ENCODE peak calls at places on chromosomes 5 and 9, in six cellular contexts. One of them, this sample, is unnamed.

GRCh38 chr5:176876506-176877431 is 22.4 kb downstream of the HK3 start:
- DNase-seq in NCI-H1092 treated with DMSO at 0.1 percent for 48 hours: no peak
- DNase-seq in putamen: no peak
- DNase-seq in NCI-H1105 treated with DMSO at 0.1 percent for 48 hours: no peak
- DNase-seq in hippocampal formation: no peak
- DNase-seq in stimulated activated CD8-positive, alpha-beta memory T cell treated with anti-CD3 and anti-CD28 coated beads, Interleukin-2, amount 100 ng/mL, for 48 hours: no peak
- DNase-seq in this sample: no peak

GRCh38 chr5:140806834-140807775 is at the start of gene PCDHA4:
- DNase-seq in NCI-H1092 treated with DMSO at 0.1 percent for 48 hours: peak; percentile 69
- DNase-seq in putamen: no peak
- DNase-seq in stimulated activated CD8-positive, alpha-beta memory T cell treated with anti-CD3 and anti-CD28 coated beads, Interleukin-2, amount 100 ng/mL, for 48 hours: no peak
- DNase-seq in hippocampal formation: peak; percentile 38
- DNase-seq in NCI-H1105 treated with DMSO at 0.1 percent for 48 hours: no peak
- DNase-seq in this sample: no peak

GRCh38 chr9:136403538-136403914 is 3.6 kb upstream of the SNAPC4 start:
- DNase-seq in stimulated activated CD8-positive, alpha-beta memory T cell treated with anti-CD3 and anti-CD28 coated beads, Interleukin-2, amount 100 ng/mL, for 48 hours: peak; percentile 57
- DNase-seq in hippocampal formation: no peak
- DNase-seq in putamen: no peak
- DNase-seq in NCI-H1092 treated with DMSO at 0.1 percent for 48 hours: no peak
- DNase-seq in NCI-H1105 treated with DMSO at 0.1 percent for 48 hours: no peak
- DNase-seq in this sample: no peak

GRCh38 chr5:173564106-173564505 is 52.3 kb downstream of the BOD1 start:
- DNase-seq in stimulated activated CD8-positive, alpha-beta memory T cell treated with anti-CD3 and anti-CD28 coated beads, Interleukin-2, amount 100 ng/mL, for 48 hours: no peak
- DNase-seq in putamen: no peak
- DNase-seq in NCI-H1092 treated with DMSO at 0.1 percent for 48 hours: no peak
- DNase-seq in NCI-H1105 treated with DMSO at 0.1 percent for 48 hours: no peak
- DNase-seq in hippocampal formation: no peak
- DNase-seq in this sample: no peak

GRCh38 chr9:24844217-24844616 is 298.5 kb upstream of the IZUMO3 start:
- DNase-seq in putamen: no peak
- DNase-seq in NCI-H1105 treated with DMSO at 0.1 percent for 48 hours: no peak
- DNase-seq in stimulated activated CD8-positive, alpha-beta memory T cell treated with anti-CD3 and anti-CD28 coated beads, Interleukin-2, amount 100 ng/mL, for 48 hours: no peak
- DNase-seq in NCI-H1092 treated with DMSO at 0.1 percent for 48 hours: no peak
- DNase-seq in hippocampal formation: no peak
- DNase-seq in this sample: no peak

GRCh38 chr5:42666821-42667325 is 89.7 kb upstream of the CCDC152 start:
- DNase-seq in stimulated activated CD8-positive, alpha-beta memory T cell treated with anti-CD3 and anti-CD28 coated beads, Interleukin-2, amount 100 ng/mL, for 48 hours: no peak
- DNase-seq in NCI-H1105 treated with DMSO at 0.1 percent for 48 hours: peak; percentile 11
- DNase-seq in NCI-H1092 treated with DMSO at 0.1 percent for 48 hours: no peak
- DNase-seq in hippocampal formation: no peak
- DNase-seq in putamen: no peak
- DNase-seq in this sample: no peak

GRCh38 chr5:34499001-34499734 is 157.0 kb upstream of the RAI14 start:
- DNase-seq in NCI-H1092 treated with DMSO at 0.1 percent for 48 hours: no peak
- DNase-seq in NCI-H1105 treated with DMSO at 0.1 percent for 48 hours: no peak
- DNase-seq in stimulated activated CD8-positive, alpha-beta memory T cell treated with anti-CD3 and anti-CD28 coated beads, Interleukin-2, amount 100 ng/mL, for 48 hours: no peak
- DNase-seq in hippocampal formation: no peak
- DNase-seq in putamen: no peak
- DNase-seq in this sample: no peak

GRCh38 chr5:152622628-152623027 is 217.5 kb upstream of the NMUR2 start:
- DNase-seq in hippocampal formation: no peak
- DNase-seq in stimulated activated CD8-positive, alpha-beta memory T cell treated with anti-CD3 and anti-CD28 coated beads, Interleukin-2, amount 100 ng/mL, for 48 hours: no peak
- DNase-seq in putamen: peak; percentile 8
- DNase-seq in NCI-H1092 treated with DMSO at 0.1 percent for 48 hours: no peak
- DNase-seq in NCI-H1105 treated with DMSO at 0.1 percent for 48 hours: no peak
- DNase-seq in this sample: no peak

GRCh38 chr5:79990205-79990597 is 861 bp downstream of the MTX3 start:
- DNase-seq in stimulated activated CD8-positive, alpha-beta memory T cell treated with anti-CD3 and anti-CD28 coated beads, Interleukin-2, amount 100 ng/mL, for 48 hours: no peak
- DNase-seq in NCI-H1105 treated with DMSO at 0.1 percent for 48 hours: no peak
- DNase-seq in hippocampal formation: no peak
- DNase-seq in NCI-H1092 treated with DMSO at 0.1 percent for 48 hours: no peak
- DNase-seq in putamen: no peak
- DNase-seq in this sample: no peak

GRCh38 chr9:136095495-136096058 is 488 bp upstream of the NACC2 start:
- DNase-seq in putamen: no peak
- DNase-seq in stimulated activated CD8-positive, alpha-beta memory T cell treated with anti-CD3 and anti-CD28 coated beads, Interleukin-2, amount 100 ng/mL, for 48 hours: no peak
- DNase-seq in NCI-H1105 treated with DMSO at 0.1 percent for 48 hours: no peak
- DNase-seq in NCI-H1092 treated with DMSO at 0.1 percent for 48 hours: no peak
- DNase-seq in hippocampal formation: no peak
- DNase-seq in this sample: peak; percentile 50

GRCh38 chr9:114031948-114032688 is 46.0 kb downstream of the AMBP start:
- DNase-seq in NCI-H1105 treated with DMSO at 0.1 percent for 48 hours: no peak
- DNase-seq in hippocampal formation: no peak
- DNase-seq in NCI-H1092 treated with DMSO at 0.1 percent for 48 hours: no peak
- DNase-seq in putamen: no peak
- DNase-seq in stimulated activated CD8-positive, alpha-beta memory T cell treated with anti-CD3 and anti-CD28 coated beads, Interleukin-2, amount 100 ng/mL, for 48 hours: no peak
- DNase-seq in this sample: no peak

GRCh38 chr5:135398160-135398854 is 724 bp downstream of the MACROH2A1 start:
- DNase-seq in putamen: no peak
- DNase-seq in stimulated activated CD8-positive, alpha-beta memory T cell treated with anti-CD3 and anti-CD28 coated beads, Interleukin-2, amount 100 ng/mL, for 48 hours: no peak
- DNase-seq in hippocampal formation: no peak
- DNase-seq in NCI-H1105 treated with DMSO at 0.1 percent for 48 hours: peak; percentile 18
- DNase-seq in NCI-H1092 treated with DMSO at 0.1 percent for 48 hours: peak; percentile 27
- DNase-seq in this sample: peak; percentile 83

GRCh38 chr9:23123048-23123632 is 676.5 kb downstream of the DMRTA1 start:
- DNase-seq in hippocampal formation: no peak
- DNase-seq in stimulated activated CD8-positive, alpha-beta memory T cell treated with anti-CD3 and anti-CD28 coated beads, Interleukin-2, amount 100 ng/mL, for 48 hours: no peak
- DNase-seq in NCI-H1105 treated with DMSO at 0.1 percent for 48 hours: peak; percentile 27
- DNase-seq in NCI-H1092 treated with DMSO at 0.1 percent for 48 hours: peak; percentile 7
- DNase-seq in putamen: peak; percentile 12
- DNase-seq in this sample: peak; percentile 0

GRCh38 chr5:177495243-177496060 is 2.0 kb downstream of the PDLIM7 start:
- DNase-seq in putamen: no peak
- DNase-seq in NCI-H1092 treated with DMSO at 0.1 percent for 48 hours: no peak
- DNase-seq in NCI-H1105 treated with DMSO at 0.1 percent for 48 hours: no peak
- DNase-seq in stimulated activated CD8-positive, alpha-beta memory T cell treated with anti-CD3 and anti-CD28 coated beads, Interleukin-2, amount 100 ng/mL, for 48 hours: no peak
- DNase-seq in hippocampal formation: no peak
- DNase-seq in this sample: no peak

GRCh38 chr5:62593331-62593730 is 14.7 kb downstream of the LRRC70 start:
- DNase-seq in NCI-H1092 treated with DMSO at 0.1 percent for 48 hours: no peak
- DNase-seq in hippocampal formation: no peak
- DNase-seq in stimulated activated CD8-positive, alpha-beta memory T cell treated with anti-CD3 and anti-CD28 coated beads, Interleukin-2, amount 100 ng/mL, for 48 hours: no peak
- DNase-seq in NCI-H1105 treated with DMSO at 0.1 percent for 48 hours: no peak
- DNase-seq in putamen: no peak
- DNase-seq in this sample: no peak

GRCh38 chr9:133775951-133776905 is 38.1 kb upstream of the SARDH start:
- DNase-seq in stimulated activated CD8-positive, alpha-beta memory T cell treated with anti-CD3 and anti-CD28 coated beads, Interleukin-2, amount 100 ng/mL, for 48 hours: no peak
- DNase-seq in putamen: no peak
- DNase-seq in NCI-H1105 treated with DMSO at 0.1 percent for 48 hours: no peak
- DNase-seq in NCI-H1092 treated with DMSO at 0.1 percent for 48 hours: no peak
- DNase-seq in hippocampal formation: no peak
- DNase-seq in this sample: no peak

GRCh38 chr5:124156408-124157027 is 589.9 kb downstream of the ZNF608 start:
- DNase-seq in hippocampal formation: no peak
- DNase-seq in NCI-H1105 treated with DMSO at 0.1 percent for 48 hours: peak; percentile 8
- DNase-seq in putamen: no peak
- DNase-seq in NCI-H1092 treated with DMSO at 0.1 percent for 48 hours: no peak
- DNase-seq in stimulated activated CD8-positive, alpha-beta memory T cell treated with anti-CD3 and anti-CD28 coated beads, Interleukin-2, amount 100 ng/mL, for 48 hours: no peak
- DNase-seq in this sample: no peak

GRCh38 chr5:173855162-173855994 is 32.8 kb upstream of the CPEB4 start:
- DNase-seq in NCI-H1105 treated with DMSO at 0.1 percent for 48 hours: no peak
- DNase-seq in putamen: no peak
- DNase-seq in hippocampal formation: no peak
- DNase-seq in stimulated activated CD8-positive, alpha-beta memory T cell treated with anti-CD3 and anti-CD28 coated beads, Interleukin-2, amount 100 ng/mL, for 48 hours: no peak
- DNase-seq in NCI-H1092 treated with DMSO at 0.1 percent for 48 hours: no peak
- DNase-seq in this sample: no peak

GRCh38 chr9:211036-211435 is 3.6 kb upstream of the DOCK8 start:
- DNase-seq in hippocampal formation: no peak
- DNase-seq in putamen: no peak
- DNase-seq in NCI-H1092 treated with DMSO at 0.1 percent for 48 hours: no peak
- DNase-seq in stimulated activated CD8-positive, alpha-beta memory T cell treated with anti-CD3 and anti-CD28 coated beads, Interleukin-2, amount 100 ng/mL, for 48 hours: no peak
- DNase-seq in NCI-H1105 treated with DMSO at 0.1 percent for 48 hours: no peak
- DNase-seq in this sample: no peak

GRCh38 chr9:79166005-79166404 is 405.8 kb upstream of the TLE4 start:
- DNase-seq in hippocampal formation: no peak
- DNase-seq in putamen: no peak
- DNase-seq in NCI-H1105 treated with DMSO at 0.1 percent for 48 hours: no peak
- DNase-seq in stimulated activated CD8-positive, alpha-beta memory T cell treated with anti-CD3 and anti-CD28 coated beads, Interleukin-2, amount 100 ng/mL, for 48 hours: no peak
- DNase-seq in NCI-H1092 treated with DMSO at 0.1 percent for 48 hours: no peak
- DNase-seq in this sample: peak; percentile 3

GRCh38 chr5:56757077-56757476 is 58.3 kb upstream of the MAP3K1 start:
- DNase-seq in putamen: no peak
- DNase-seq in NCI-H1105 treated with DMSO at 0.1 percent for 48 hours: no peak
- DNase-seq in hippocampal formation: no peak
- DNase-seq in NCI-H1092 treated with DMSO at 0.1 percent for 48 hours: no peak
- DNase-seq in stimulated activated CD8-positive, alpha-beta memory T cell treated with anti-CD3 and anti-CD28 coated beads, Interleukin-2, amount 100 ng/mL, for 48 hours: no peak
- DNase-seq in this sample: no peak

GRCh38 chr5:85000671-85001070 is 616.0 kb upstream of the EDIL3 start:
- DNase-seq in stimulated activated CD8-positive, alpha-beta memory T cell treated with anti-CD3 and anti-CD28 coated beads, Interleukin-2, amount 100 ng/mL, for 48 hours: no peak
- DNase-seq in NCI-H1092 treated with DMSO at 0.1 percent for 48 hours: no peak
- DNase-seq in NCI-H1105 treated with DMSO at 0.1 percent for 48 hours: no peak
- DNase-seq in hippocampal formation: no peak
- DNase-seq in putamen: no peak
- DNase-seq in this sample: no peak

GRCh38 chr9:68802525-68803015 is 97.5 kb downstream of the PIP5K1B start:
- DNase-seq in putamen: no peak
- DNase-seq in NCI-H1105 treated with DMSO at 0.1 percent for 48 hours: no peak
- DNase-seq in stimulated activated CD8-positive, alpha-beta memory T cell treated with anti-CD3 and anti-CD28 coated beads, Interleukin-2, amount 100 ng/mL, for 48 hours: peak; percentile 17
- DNase-seq in NCI-H1092 treated with DMSO at 0.1 percent for 48 hours: no peak
- DNase-seq in hippocampal formation: no peak
- DNase-seq in this sample: peak; percentile 56

GRCh38 chr5:175743676-175744210 is 85.9 kb downstream of the HRH2 start:
- DNase-seq in NCI-H1105 treated with DMSO at 0.1 percent for 48 hours: no peak
- DNase-seq in putamen: no peak
- DNase-seq in hippocampal formation: no peak
- DNase-seq in NCI-H1092 treated with DMSO at 0.1 percent for 48 hours: no peak
- DNase-seq in stimulated activated CD8-positive, alpha-beta memory T cell treated with anti-CD3 and anti-CD28 coated beads, Interleukin-2, amount 100 ng/mL, for 48 hours: no peak
- DNase-seq in this sample: no peak

GRCh38 chr5:172148381-172148780 is 39.6 kb downstream of the STK10 start:
- DNase-seq in NCI-H1092 treated with DMSO at 0.1 percent for 48 hours: no peak
- DNase-seq in stimulated activated CD8-positive, alpha-beta memory T cell treated with anti-CD3 and anti-CD28 coated beads, Interleukin-2, amount 100 ng/mL, for 48 hours: no peak
- DNase-seq in hippocampal formation: no peak
- DNase-seq in NCI-H1105 treated with DMSO at 0.1 percent for 48 hours: no peak
- DNase-seq in putamen: no peak
- DNase-seq in this sample: no peak

GRCh38 chr5:35061216-35061615 is 13.5 kb upstream of the AGXT2 start:
- DNase-seq in NCI-H1105 treated with DMSO at 0.1 percent for 48 hours: no peak
- DNase-seq in stimulated activated CD8-positive, alpha-beta memory T cell treated with anti-CD3 and anti-CD28 coated beads, Interleukin-2, amount 100 ng/mL, for 48 hours: no peak
- DNase-seq in NCI-H1092 treated with DMSO at 0.1 percent for 48 hours: no peak
- DNase-seq in hippocampal formation: no peak
- DNase-seq in putamen: no peak
- DNase-seq in this sample: no peak

GRCh38 chr9:4137234-4137633 is 162.6 kb downstream of the GLIS3 start:
- DNase-seq in putamen: no peak
- DNase-seq in stimulated activated CD8-positive, alpha-beta memory T cell treated with anti-CD3 and anti-CD28 coated beads, Interleukin-2, amount 100 ng/mL, for 48 hours: no peak
- DNase-seq in hippocampal formation: no peak
- DNase-seq in NCI-H1105 treated with DMSO at 0.1 percent for 48 hours: no peak
- DNase-seq in NCI-H1092 treated with DMSO at 0.1 percent for 48 hours: no peak
- DNase-seq in this sample: no peak

GRCh38 chr5:55763736-55764420 is 26.0 kb downstream of the DDX4 start:
- DNase-seq in stimulated activated CD8-positive, alpha-beta memory T cell treated with anti-CD3 and anti-CD28 coated beads, Interleukin-2, amount 100 ng/mL, for 48 hours: no peak
- DNase-seq in putamen: no peak
- DNase-seq in NCI-H1092 treated with DMSO at 0.1 percent for 48 hours: no peak
- DNase-seq in NCI-H1105 treated with DMSO at 0.1 percent for 48 hours: no peak
- DNase-seq in hippocampal formation: no peak
- DNase-seq in this sample: no peak

GRCh38 chr5:97986069-97986468 is 787.4 kb upstream of the RGMB start:
- DNase-seq in hippocampal formation: no peak
- DNase-seq in stimulated activated CD8-positive, alpha-beta memory T cell treated with anti-CD3 and anti-CD28 coated beads, Interleukin-2, amount 100 ng/mL, for 48 hours: no peak
- DNase-seq in NCI-H1105 treated with DMSO at 0.1 percent for 48 hours: no peak
- DNase-seq in NCI-H1092 treated with DMSO at 0.1 percent for 48 hours: no peak
- DNase-seq in putamen: no peak
- DNase-seq in this sample: no peak

GRCh38 chr5:142669479-142669878 is 16.4 kb downstream of the FGF1 start:
- DNase-seq in hippocampal formation: no peak
- DNase-seq in putamen: no peak
- DNase-seq in NCI-H1105 treated with DMSO at 0.1 percent for 48 hours: no peak
- DNase-seq in NCI-H1092 treated with DMSO at 0.1 percent for 48 hours: peak; percentile 2
- DNase-seq in stimulated activated CD8-positive, alpha-beta memory T cell treated with anti-CD3 and anti-CD28 coated beads, Interleukin-2, amount 100 ng/mL, for 48 hours: no peak
- DNase-seq in this sample: no peak

GRCh38 chr5:158589939-158590338 is 509.8 kb downstream of the EBF1 start:
- DNase-seq in NCI-H1105 treated with DMSO at 0.1 percent for 48 hours: no peak
- DNase-seq in NCI-H1092 treated with DMSO at 0.1 percent for 48 hours: no peak
- DNase-seq in hippocampal formation: no peak
- DNase-seq in stimulated activated CD8-positive, alpha-beta memory T cell treated with anti-CD3 and anti-CD28 coated beads, Interleukin-2, amount 100 ng/mL, for 48 hours: no peak
- DNase-seq in putamen: no peak
- DNase-seq in this sample: no peak

GRCh38 chr5:114192108-114192507 is 169.8 kb upstream of the KCNN2 start:
- DNase-seq in stimulated activated CD8-positive, alpha-beta memory T cell treated with anti-CD3 and anti-CD28 coated beads, Interleukin-2, amount 100 ng/mL, for 48 hours: no peak
- DNase-seq in putamen: no peak
- DNase-seq in NCI-H1092 treated with DMSO at 0.1 percent for 48 hours: no peak
- DNase-seq in NCI-H1105 treated with DMSO at 0.1 percent for 48 hours: no peak
- DNase-seq in hippocampal formation: no peak
- DNase-seq in this sample: no peak

This sample was measured in NCI-H1417.